ENCODE peak calls at places on chromosomes 16 and 17, in nine cellular contexts. One of them, this sample, is unnamed.

GRCh38 chr17:49577651-49577935 is 1.9 kb downstream of the NXPH3 start:
- DNase-seq in T-helper 1 cell: no peak
- DNase-seq in stimulated activated CD4-positive, alpha-beta T cell treated with anti-CD3 and anti-CD28 coated beads, Interleukin-4, amount 100 ng/mL, for 1 hour: no peak
- DNase-seq in NCI-H345: no peak
- DNase-seq in HuH-7: peak
- DNase-seq in H54: no peak
- DNase-seq in astrocyte of the spinal cord: no peak
- DNase-seq in caudate nucleus: no peak
- DNase-seq in activated naive CD4-positive, alpha-beta T cell treated with anti-CD3 and anti-CD28 coated beads for 36 hours: no peak
- DNase-seq in this sample: no peak

GRCh38 chr17:40555296-40556190 is 9.7 kb downstream of the CCR7 start:
- DNase-seq in T-helper 1 cell: no peak
- DNase-seq in stimulated activated CD4-positive, alpha-beta T cell treated with anti-CD3 and anti-CD28 coated beads, Interleukin-4, amount 100 ng/mL, for 1 hour: no peak
- DNase-seq in NCI-H345: no peak
- DNase-seq in HuH-7: no peak
- DNase-seq in H54: no peak
- DNase-seq in astrocyte of the spinal cord: no peak
- DNase-seq in caudate nucleus: no peak
- DNase-seq in activated naive CD4-positive, alpha-beta T cell treated with anti-CD3 and anti-CD28 coated beads for 36 hours: no peak
- DNase-seq in this sample: peak

GRCh38 chr16:29678691-29679267 is at the start of gene QPRT:
- DNase-seq in T-helper 1 cell: no peak
- DNase-seq in stimulated activated CD4-positive, alpha-beta T cell treated with anti-CD3 and anti-CD28 coated beads, Interleukin-4, amount 100 ng/mL, for 1 hour: no peak
- DNase-seq in NCI-H345: no peak
- DNase-seq in HuH-7: peak
- DNase-seq in H54: peak
- DNase-seq in astrocyte of the spinal cord: peak
- DNase-seq in caudate nucleus: peak
- DNase-seq in activated naive CD4-positive, alpha-beta T cell treated with anti-CD3 and anti-CD28 coated beads for 36 hours: no peak
- DNase-seq in this sample: no peak

GRCh38 chr16:2518823-2519710 is 1.1 kb upstream of the AMDHD2 start:
- DNase-seq in T-helper 1 cell: peak
- DNase-seq in stimulated activated CD4-positive, alpha-beta T cell treated with anti-CD3 and anti-CD28 coated beads, Interleukin-4, amount 100 ng/mL, for 1 hour: no peak
- DNase-seq in NCI-H345: no peak
- DNase-seq in HuH-7: no peak
- DNase-seq in H54: no peak
- DNase-seq in astrocyte of the spinal cord: no peak
- DNase-seq in caudate nucleus: no peak
- DNase-seq in activated naive CD4-positive, alpha-beta T cell treated with anti-CD3 and anti-CD28 coated beads for 36 hours: no peak
- DNase-seq in this sample: peak

GRCh38 chr17:65449495-65449894 is 112.0 kb downstream of the AXIN2 start:
- DNase-seq in T-helper 1 cell: no peak
- DNase-seq in stimulated activated CD4-positive, alpha-beta T cell treated with anti-CD3 and anti-CD28 coated beads, Interleukin-4, amount 100 ng/mL, for 1 hour: no peak
- DNase-seq in NCI-H345: no peak
- DNase-seq in HuH-7: no peak
- DNase-seq in H54: no peak
- DNase-seq in astrocyte of the spinal cord: no peak
- DNase-seq in caudate nucleus: no peak
- DNase-seq in activated naive CD4-positive, alpha-beta T cell treated with anti-CD3 and anti-CD28 coated beads for 36 hours: no peak
- DNase-seq in this sample: no peak

GRCh38 chr16:30866031-30866430 is 27.8 kb downstream of the BCL7C start:
- DNase-seq in T-helper 1 cell: no peak
- DNase-seq in stimulated activated CD4-positive, alpha-beta T cell treated with anti-CD3 and anti-CD28 coated beads, Interleukin-4, amount 100 ng/mL, for 1 hour: no peak
- DNase-seq in NCI-H345: no peak
- DNase-seq in HuH-7: no peak
- DNase-seq in H54: no peak
- DNase-seq in astrocyte of the spinal cord: no peak
- DNase-seq in caudate nucleus: no peak
- DNase-seq in activated naive CD4-positive, alpha-beta T cell treated with anti-CD3 and anti-CD28 coated beads for 36 hours: no peak
- DNase-seq in this sample: no peak

GRCh38 chr17:50955160-50955559 is 89.0 kb upstream of the TOB1 start:
- DNase-seq in T-helper 1 cell: no peak
- DNase-seq in stimulated activated CD4-positive, alpha-beta T cell treated with anti-CD3 and anti-CD28 coated beads, Interleukin-4, amount 100 ng/mL, for 1 hour: no peak
- DNase-seq in NCI-H345: no peak
- DNase-seq in HuH-7: no peak
- DNase-seq in H54: no peak
- DNase-seq in astrocyte of the spinal cord: no peak
- DNase-seq in caudate nucleus: no peak
- DNase-seq in activated naive CD4-positive, alpha-beta T cell treated with anti-CD3 and anti-CD28 coated beads for 36 hours: no peak
- DNase-seq in this sample: no peak

GRCh38 chr17:3926860-3927627 is 10.8 kb upstream of the P2RX1 start:
- DNase-seq in T-helper 1 cell: no peak
- DNase-seq in stimulated activated CD4-positive, alpha-beta T cell treated with anti-CD3 and anti-CD28 coated beads, Interleukin-4, amount 100 ng/mL, for 1 hour: no peak
- DNase-seq in NCI-H345: no peak
- DNase-seq in HuH-7: no peak
- DNase-seq in H54: no peak
- DNase-seq in astrocyte of the spinal cord: no peak
- DNase-seq in caudate nucleus: no peak
- DNase-seq in activated naive CD4-positive, alpha-beta T cell treated with anti-CD3 and anti-CD28 coated beads for 36 hours: no peak
- DNase-seq in this sample: no peak

GRCh38 chr17:64480951-64481350 is 15.9 kb downstream of the POLG2 start:
- DNase-seq in T-helper 1 cell: no peak
- DNase-seq in stimulated activated CD4-positive, alpha-beta T cell treated with anti-CD3 and anti-CD28 coated beads, Interleukin-4, amount 100 ng/mL, for 1 hour: no peak
- DNase-seq in NCI-H345: no peak
- DNase-seq in HuH-7: no peak
- DNase-seq in H54: no peak
- DNase-seq in astrocyte of the spinal cord: no peak
- DNase-seq in caudate nucleus: no peak
- DNase-seq in activated naive CD4-positive, alpha-beta T cell treated with anti-CD3 and anti-CD28 coated beads for 36 hours: no peak
- DNase-seq in this sample: no peak

GRCh38 chr17:57557363-57557762 is 187.7 kb downstream of the CCDC182 start:
- DNase-seq in T-helper 1 cell: no peak
- DNase-seq in stimulated activated CD4-positive, alpha-beta T cell treated with anti-CD3 and anti-CD28 coated beads, Interleukin-4, amount 100 ng/mL, for 1 hour: no peak
- DNase-seq in NCI-H345: no peak
- DNase-seq in HuH-7: no peak
- DNase-seq in H54: no peak
- DNase-seq in astrocyte of the spinal cord: no peak
- DNase-seq in caudate nucleus: no peak
- DNase-seq in activated naive CD4-positive, alpha-beta T cell treated with anti-CD3 and anti-CD28 coated beads for 36 hours: no peak
- DNase-seq in this sample: no peak

GRCh38 chr16:78249056-78249455 is 149.6 kb downstream of the WWOX start:
- DNase-seq in T-helper 1 cell: no peak
- DNase-seq in stimulated activated CD4-positive, alpha-beta T cell treated with anti-CD3 and anti-CD28 coated beads, Interleukin-4, amount 100 ng/mL, for 1 hour: no peak
- DNase-seq in NCI-H345: peak
- DNase-seq in HuH-7: peak
- DNase-seq in H54: no peak
- DNase-seq in astrocyte of the spinal cord: no peak
- DNase-seq in caudate nucleus: no peak
- DNase-seq in activated naive CD4-positive, alpha-beta T cell treated with anti-CD3 and anti-CD28 coated beads for 36 hours: no peak
- DNase-seq in this sample: no peak

GRCh38 chr17:47719411-47720152 is 13.5 kb upstream of the TBX21 start:
- DNase-seq in T-helper 1 cell: no peak
- DNase-seq in stimulated activated CD4-positive, alpha-beta T cell treated with anti-CD3 and anti-CD28 coated beads, Interleukin-4, amount 100 ng/mL, for 1 hour: peak
- DNase-seq in NCI-H345: no peak
- DNase-seq in HuH-7: no peak
- DNase-seq in H54: peak
- DNase-seq in astrocyte of the spinal cord: peak
- DNase-seq in caudate nucleus: no peak
- DNase-seq in activated naive CD4-positive, alpha-beta T cell treated with anti-CD3 and anti-CD28 coated beads for 36 hours: peak
- DNase-seq in this sample: no peak

GRCh38 chr17:4087911-4088693 is 54.7 kb downstream of the ZZEF1 start:
- DNase-seq in T-helper 1 cell: no peak
- DNase-seq in stimulated activated CD4-positive, alpha-beta T cell treated with anti-CD3 and anti-CD28 coated beads, Interleukin-4, amount 100 ng/mL, for 1 hour: no peak
- DNase-seq in NCI-H345: no peak
- DNase-seq in HuH-7: no peak
- DNase-seq in H54: peak
- DNase-seq in astrocyte of the spinal cord: peak
- DNase-seq in caudate nucleus: no peak
- DNase-seq in activated naive CD4-positive, alpha-beta T cell treated with anti-CD3 and anti-CD28 coated beads for 36 hours: no peak
- DNase-seq in this sample: no peak

GRCh38 chr16:58948244-58948643 is 214.1 kb upstream of the GOT2 start:
- DNase-seq in T-helper 1 cell: no peak
- DNase-seq in stimulated activated CD4-positive, alpha-beta T cell treated with anti-CD3 and anti-CD28 coated beads, Interleukin-4, amount 100 ng/mL, for 1 hour: no peak
- DNase-seq in NCI-H345: no peak
- DNase-seq in HuH-7: no peak
- DNase-seq in H54: no peak
- DNase-seq in astrocyte of the spinal cord: no peak
- DNase-seq in caudate nucleus: no peak
- DNase-seq in activated naive CD4-positive, alpha-beta T cell treated with anti-CD3 and anti-CD28 coated beads for 36 hours: no peak
- DNase-seq in this sample: no peak

GRCh38 chr17:66348605-66349165 is 46.3 kb downstream of the PRKCA start:
- DNase-seq in T-helper 1 cell: no peak
- DNase-seq in stimulated activated CD4-positive, alpha-beta T cell treated with anti-CD3 and anti-CD28 coated beads, Interleukin-4, amount 100 ng/mL, for 1 hour: no peak
- DNase-seq in NCI-H345: peak
- DNase-seq in HuH-7: no peak
- DNase-seq in H54: peak
- DNase-seq in astrocyte of the spinal cord: peak
- DNase-seq in caudate nucleus: no peak
- DNase-seq in activated naive CD4-positive, alpha-beta T cell treated with anti-CD3 and anti-CD28 coated beads for 36 hours: peak
- DNase-seq in this sample: no peak

GRCh38 chr16:47144559-47144877 is 773 bp upstream of the NETO2 start:
- DNase-seq in T-helper 1 cell: no peak
- DNase-seq in stimulated activated CD4-positive, alpha-beta T cell treated with anti-CD3 and anti-CD28 coated beads, Interleukin-4, amount 100 ng/mL, for 1 hour: no peak
- DNase-seq in NCI-H345: peak
- DNase-seq in HuH-7: no peak
- DNase-seq in H54: no peak
- DNase-seq in astrocyte of the spinal cord: no peak
- DNase-seq in caudate nucleus: no peak
- DNase-seq in activated naive CD4-positive, alpha-beta T cell treated with anti-CD3 and anti-CD28 coated beads for 36 hours: no peak
- DNase-seq in this sample: no peak

GRCh38 chr17:65403129-65403528 is 158.3 kb downstream of the AXIN2 start:
- DNase-seq in T-helper 1 cell: no peak
- DNase-seq in stimulated activated CD4-positive, alpha-beta T cell treated with anti-CD3 and anti-CD28 coated beads, Interleukin-4, amount 100 ng/mL, for 1 hour: no peak
- DNase-seq in NCI-H345: no peak
- DNase-seq in HuH-7: no peak
- DNase-seq in H54: no peak
- DNase-seq in astrocyte of the spinal cord: no peak
- DNase-seq in caudate nucleus: no peak
- DNase-seq in activated naive CD4-positive, alpha-beta T cell treated with anti-CD3 and anti-CD28 coated beads for 36 hours: no peak
- DNase-seq in this sample: no peak

GRCh38 chr17:45895304-45895968 is 1.1 kb downstream of the MAPT start:
- DNase-seq in T-helper 1 cell: no peak
- DNase-seq in stimulated activated CD4-positive, alpha-beta T cell treated with anti-CD3 and anti-CD28 coated beads, Interleukin-4, amount 100 ng/mL, for 1 hour: peak
- DNase-seq in NCI-H345: peak
- DNase-seq in HuH-7: peak
- DNase-seq in H54: no peak
- DNase-seq in astrocyte of the spinal cord: peak
- DNase-seq in caudate nucleus: peak
- DNase-seq in activated naive CD4-positive, alpha-beta T cell treated with anti-CD3 and anti-CD28 coated beads for 36 hours: no peak
- DNase-seq in this sample: no peak

GRCh38 chr17:57861737-57862409 is 12.0 kb upstream of the MRPS23 start:
- DNase-seq in T-helper 1 cell: no peak
- DNase-seq in stimulated activated CD4-positive, alpha-beta T cell treated with anti-CD3 and anti-CD28 coated beads, Interleukin-4, amount 100 ng/mL, for 1 hour: no peak
- DNase-seq in NCI-H345: no peak
- DNase-seq in HuH-7: peak
- DNase-seq in H54: no peak
- DNase-seq in astrocyte of the spinal cord: no peak
- DNase-seq in caudate nucleus: no peak
- DNase-seq in activated naive CD4-positive, alpha-beta T cell treated with anti-CD3 and anti-CD28 coated beads for 36 hours: no peak
- DNase-seq in this sample: no peak

GRCh38 chr17:29682987-29683386 is 60.3 kb upstream of the CORO6 start:
- DNase-seq in T-helper 1 cell: no peak
- DNase-seq in stimulated activated CD4-positive, alpha-beta T cell treated with anti-CD3 and anti-CD28 coated beads, Interleukin-4, amount 100 ng/mL, for 1 hour: no peak
- DNase-seq in NCI-H345: no peak
- DNase-seq in HuH-7: no peak
- DNase-seq in H54: no peak
- DNase-seq in astrocyte of the spinal cord: no peak
- DNase-seq in caudate nucleus: no peak
- DNase-seq in activated naive CD4-positive, alpha-beta T cell treated with anti-CD3 and anti-CD28 coated beads for 36 hours: no peak
- DNase-seq in this sample: no peak

GRCh38 chr16:55735120-55735781 is 79.5 kb downstream of the SLC6A2 start:
- DNase-seq in T-helper 1 cell: no peak
- DNase-seq in stimulated activated CD4-positive, alpha-beta T cell treated with anti-CD3 and anti-CD28 coated beads, Interleukin-4, amount 100 ng/mL, for 1 hour: no peak
- DNase-seq in NCI-H345: no peak
- DNase-seq in HuH-7: no peak
- DNase-seq in H54: no peak
- DNase-seq in astrocyte of the spinal cord: no peak
- DNase-seq in caudate nucleus: no peak
- DNase-seq in activated naive CD4-positive, alpha-beta T cell treated with anti-CD3 and anti-CD28 coated beads for 36 hours: no peak
- DNase-seq in this sample: no peak

GRCh38 chr17:40363480-40363838 is 1.1 kb downstream of the GJD3 start:
- DNase-seq in T-helper 1 cell: no peak
- DNase-seq in stimulated activated CD4-positive, alpha-beta T cell treated with anti-CD3 and anti-CD28 coated beads, Interleukin-4, amount 100 ng/mL, for 1 hour: peak
- DNase-seq in NCI-H345: no peak
- DNase-seq in HuH-7: no peak
- DNase-seq in H54: no peak
- DNase-seq in astrocyte of the spinal cord: peak
- DNase-seq in caudate nucleus: no peak
- DNase-seq in activated naive CD4-positive, alpha-beta T cell treated with anti-CD3 and anti-CD28 coated beads for 36 hours: no peak
- DNase-seq in this sample: no peak

GRCh38 chr17:47717845-47718621 is 15.0 kb upstream of the TBX21 start:
- DNase-seq in T-helper 1 cell: no peak
- DNase-seq in stimulated activated CD4-positive, alpha-beta T cell treated with anti-CD3 and anti-CD28 coated beads, Interleukin-4, amount 100 ng/mL, for 1 hour: peak
- DNase-seq in NCI-H345: peak
- DNase-seq in HuH-7: no peak
- DNase-seq in H54: no peak
- DNase-seq in astrocyte of the spinal cord: no peak
- DNase-seq in caudate nucleus: no peak
- DNase-seq in activated naive CD4-positive, alpha-beta T cell treated with anti-CD3 and anti-CD28 coated beads for 36 hours: peak
- DNase-seq in this sample: no peak

GRCh38 chr17:9386401-9386800 is 189.2 kb downstream of the STX8 start:
- DNase-seq in T-helper 1 cell: no peak
- DNase-seq in stimulated activated CD4-positive, alpha-beta T cell treated with anti-CD3 and anti-CD28 coated beads, Interleukin-4, amount 100 ng/mL, for 1 hour: no peak
- DNase-seq in NCI-H345: no peak
- DNase-seq in HuH-7: peak
- DNase-seq in H54: no peak
- DNase-seq in astrocyte of the spinal cord: peak
- DNase-seq in caudate nucleus: no peak
- DNase-seq in activated naive CD4-positive, alpha-beta T cell treated with anti-CD3 and anti-CD28 coated beads for 36 hours: no peak
- DNase-seq in this sample: no peak

GRCh38 chr17:57906910-57907309 is 48.3 kb downstream of the CUEDC1 start:
- DNase-seq in T-helper 1 cell: no peak
- DNase-seq in stimulated activated CD4-positive, alpha-beta T cell treated with anti-CD3 and anti-CD28 coated beads, Interleukin-4, amount 100 ng/mL, for 1 hour: no peak
- DNase-seq in NCI-H345: no peak
- DNase-seq in HuH-7: peak
- DNase-seq in H54: no peak
- DNase-seq in astrocyte of the spinal cord: no peak
- DNase-seq in caudate nucleus: peak
- DNase-seq in activated naive CD4-positive, alpha-beta T cell treated with anti-CD3 and anti-CD28 coated beads for 36 hours: no peak
- DNase-seq in this sample: no peak

GRCh38 chr17:31266042-31266441 is 31.0 kb downstream of the OMG start:
- DNase-seq in T-helper 1 cell: no peak
- DNase-seq in stimulated activated CD4-positive, alpha-beta T cell treated with anti-CD3 and anti-CD28 coated beads, Interleukin-4, amount 100 ng/mL, for 1 hour: no peak
- DNase-seq in NCI-H345: no peak
- DNase-seq in HuH-7: no peak
- DNase-seq in H54: no peak
- DNase-seq in astrocyte of the spinal cord: no peak
- DNase-seq in caudate nucleus: no peak
- DNase-seq in activated naive CD4-positive, alpha-beta T cell treated with anti-CD3 and anti-CD28 coated beads for 36 hours: peak
- DNase-seq in this sample: no peak